ENCODE peak calls at places on chromosomes 13 and 19, in four cellular contexts. X is occipital lobe; V is stimulated activated CD4-positive, alpha-beta T cell treated with anti-CD3 and anti-CD28 coated beads, Interleukin-1b, Interleukin-23, amount 100 ng/mL, for 1 hour; I is stimulated activated CD8-positive, alpha-beta memory T cell treated with anti-CD3 and anti-CD28 coated beads, Interleukin-7, amount 100 ng/mL, for 1 hour. M is an unnamed sample.

GRCh38 chr19:5290336-5291262 is 50.0 kb downstream of the PTPRS start:
- DNase-seq in X (peak; percentile 55), V (no peak), I (no peak), M (no peak)

GRCh38 chr19:19909654-19910053 is 8.9 kb downstream of the ZNF93 start:
- DNase-seq in X (no peak), V (no peak), I (no peak), M (no peak)

GRCh38 chr13:79398915-79399314 is 7.1 kb downstream of the RBM26 start:
- DNase-seq in X (no peak), V (no peak), I (no peak), M (no peak)

GRCh38 chr13:51148952-51149573 is 38.0 kb upstream of the C13orf42 start:
- DNase-seq in X (peak; percentile 40), V (no peak), I (no peak), M (no peak)

GRCh38 chr19:40503300-40503699 is 36.5 kb downstream of the SPTBN4 start:
- DNase-seq in X (no peak), V (no peak), I (no peak), M (no peak)

GRCh38 chr13:40082644-40083043 is 427.2 kb downstream of the COG6 start:
- DNase-seq in X (no peak), V (no peak), I (no peak), M (no peak)

GRCh38 chr13:50910483-50910805 is 853 bp downstream of the RNASEH2B start:
- DNase-seq in X (no peak), V (no peak), I (no peak), M (no peak)

GRCh38 chr19:30449673-30450072 is 77.5 kb downstream of the ZNF536 start:
- DNase-seq in X (no peak), V (no peak), I (no peak), M (no peak)

GRCh38 chr19:34639491-34640085 is 37.4 kb downstream of the SCGB2B2 start:
- DNase-seq in X (peak; percentile 2), V (peak; percentile 26), I (no peak), M (no peak)

GRCh38 chr13:66224644-66225043 is 1005.5 kb downstream of the PCDH9 start:
- DNase-seq in X (no peak), V (no peak), I (no peak), M (no peak)